ENCODE peak calls at places on chromosome 1, in eight cellular contexts. X is activated naive CD4-positive, alpha-beta T cell; A is right atrium auricular region; Z is astrocyte of the spinal cord; E is caudate nucleus; S is CD4-positive, alpha-beta T cell; D is stimulated activated CD4-positive, alpha-beta T cell treated with anti-CD3 and anti-CD28 coated beads, Interleukin-1b, Interleukin-23, amount 100 ng/mL, for 24 hours; O is NCI-H1092 treated with DMSO at 0.1 percent for 48 hours. I is an unnamed sample.

GRCh38 chr1:196209983-196210382 is 398.3 kb downstream of the KCNT2 start:
- DNase-seq in X (no peak), A (no peak), Z (peak; percentile 38), E (no peak), S (no peak), D (no peak), O (no peak), I (no peak)

GRCh38 chr1:178926046-178926445 is 55.2 kb upstream of the ANGPTL1 start:
- DNase-seq in X (no peak), A (no peak), Z (no peak), E (no peak), S (no peak), D (no peak), O (no peak), I (no peak)

GRCh38 chr1:45867697-45868346 is 64.4 kb downstream of the MAST2 start:
- DNase-seq in X (no peak), A (no peak), Z (no peak), E (no peak), S (no peak), D (no peak), O (no peak), I (no peak)

GRCh38 chr1:153598309-153599172 is 14.4 kb downstream of the S100A16 start:
- DNase-seq in X (no peak), A (no peak), Z (peak; percentile 66), E (no peak), S (no peak), D (no peak), O (peak; percentile 35), I (no peak)

GRCh38 chr1:78856096-78856495 is 150.4 kb downstream of the ADGRL4 start:
- DNase-seq in X (no peak), A (no peak), Z (no peak), E (no peak), S (no peak), D (no peak), O (no peak), I (no peak)

GRCh38 chr1:202162418-202163280 is 2.2 kb upstream of the PTPN7 start:
- DNase-seq in X (no peak), A (no peak), Z (no peak), E (no peak), S (no peak), D (no peak), O (no peak), I (peak; percentile 61)

GRCh38 chr1:7628273-7628672 is 142.8 kb upstream of the VAMP3 start:
- DNase-seq in X (no peak), A (peak; percentile 63), Z (no peak), E (no peak), S (no peak), D (no peak), O (no peak), I (no peak)

GRCh38 chr1:93876284-93876683 is 2.7 kb downstream of the DNTTIP2 start:
- DNase-seq in X (no peak), A (no peak), Z (no peak), E (no peak), S (no peak), D (no peak), O (no peak), I (no peak)

GRCh38 chr1:209628618-209629299 is 23.5 kb downstream of the LAMB3 start:
- DNase-seq in X (no peak), A (no peak), Z (no peak), E (no peak), S (no peak), D (no peak), O (no peak), I (no peak)

GRCh38 chr1:32336963-32337675 is 1.1 kb upstream of the MARCKSL1 start:
- DNase-seq in X (no peak), A (no peak), Z (no peak), E (no peak), S (no peak), D (no peak), O (no peak), I (peak; percentile 65)

GRCh38 chr1:8086071-8086470 is 60.0 kb upstream of the ERRFI1 start:
- DNase-seq in X (no peak), A (no peak), Z (no peak), E (no peak), S (no peak), D (no peak), O (no peak), I (no peak)

GRCh38 chr1:72530646-72531045 is 248.3 kb upstream of the NEGR1 start:
- DNase-seq in X (no peak), A (no peak), Z (no peak), E (no peak), S (no peak), D (no peak), O (no peak), I (no peak)

GRCh38 chr1:15559189-15559815 is 25.5 kb downstream of the AGMAT start:
- DNase-seq in X (no peak), A (no peak), Z (no peak), E (no peak), S (no peak), D (no peak), O (no peak), I (no peak)

GRCh38 chr1:7044471-7044805 is 259.2 kb downstream of the CAMTA1 start:
- DNase-seq in X (no peak), A (no peak), Z (no peak), E (no peak), S (no peak), D (no peak), O (no peak), I (no peak)

GRCh38 chr1:210129759-210130158 is 102.8 kb upstream of the SERTAD4 start:
- DNase-seq in X (no peak), A (no peak), Z (no peak), E (no peak), S (no peak), D (no peak), O (no peak), I (no peak)

GRCh38 chr1:98053471-98054366 is 132.9 kb upstream of the DPYD start:
- DNase-seq in X (peak; percentile 19), A (no peak), Z (peak; percentile 84), E (peak; percentile 51), S (peak; percentile 43), D (peak; percentile 13), O (peak; percentile 17), I (peak; percentile 79)

GRCh38 chr1:9842073-9842711 is 18.4 kb upstream of the CLSTN1 start:
- DNase-seq in X (no peak), A (no peak), Z (peak; percentile 69), E (no peak), S (no peak), D (no peak), O (peak; percentile 60), I (no peak)

GRCh38 chr1:93815738-93816110 is 63.3 kb downstream of the DNTTIP2 start:
- DNase-seq in X (no peak), A (no peak), Z (no peak), E (no peak), S (no peak), D (no peak), O (no peak), I (no peak)

GRCh38 chr1:213244664-213245091 is 193.6 kb downstream of the RPS6KC1 start:
- DNase-seq in X (no peak), A (no peak), Z (peak; percentile 57), E (no peak), S (no peak), D (peak; percentile 2), O (peak; percentile 76), I (no peak)

GRCh38 chr1:20555025-20555757 is 2.8 kb downstream of the FAM43B start:
- DNase-seq in X (no peak), A (no peak), Z (peak; percentile 16), E (no peak), S (no peak), D (no peak), O (no peak), I (no peak)

GRCh38 chr1:23568608-23569383 is 9.5 kb upstream of the ID3 start:
- DNase-seq in X (no peak), A (no peak), Z (no peak), E (no peak), S (no peak), D (no peak), O (peak; percentile 34), I (no peak)

GRCh38 chr1:161439280-161440232 is 65.7 kb upstream of the FCGR2A start:
- DNase-seq in X (no peak), A (no peak), Z (peak; percentile 4), E (no peak), S (no peak), D (no peak), O (no peak), I (peak; percentile 69)

GRCh38 chr1:30871276-30871871 is 37.2 kb downstream of the SDC3 start:
- DNase-seq in X (no peak), A (no peak), Z (no peak), E (no peak), S (no peak), D (no peak), O (no peak), I (no peak)

GRCh38 chr1:162069334-162070093 is at the start of gene NOS1AP:
- DNase-seq in X (peak; percentile 56), A (peak; percentile 65), Z (peak; percentile 32), E (peak; percentile 74), S (peak; percentile 71), D (peak; percentile 46), O (peak; percentile 79), I (peak; percentile 86)

GRCh38 chr1:82565146-82565545 is 764.4 kb downstream of the ADGRL2 start:
- DNase-seq in X (no peak), A (no peak), Z (peak; percentile 90), E (no peak), S (no peak), D (no peak), O (no peak), I (no peak)

GRCh38 chr1:86504895-86505625 is 36.3 kb downstream of the CLCA1 start:
- DNase-seq in X (no peak), A (no peak), Z (no peak), E (no peak), S (no peak), D (no peak), O (no peak), I (no peak)

GRCh38 chr1:119964673-119965363 is 68.5 kb upstream of the ADAM30 start:
- DNase-seq in X (no peak), A (no peak), Z (peak; percentile 92), E (peak; percentile 10), S (no peak), D (no peak), O (no peak), I (no peak)

GRCh38 chr1:175629318-175629694 is 114.1 kb downstream of the TNR start:
- DNase-seq in X (no peak), A (no peak), Z (no peak), E (no peak), S (no peak), D (no peak), O (no peak), I (no peak)

GRCh38 chr1:194024659-194025058 is 838.2 kb upstream of the B3GALT2 start:
- DNase-seq in X (no peak), A (no peak), Z (peak; percentile 86), E (no peak), S (no peak), D (no peak), O (peak; percentile 27), I (no peak)

GRCh38 chr1:154608522-154609294 is 722 bp upstream of the ADAR start:
- DNase-seq in X (peak; percentile 27), A (no peak), Z (peak; percentile 69), E (peak; percentile 36), S (peak; percentile 9), D (no peak), O (peak; percentile 75), I (peak; percentile 60)

GRCh38 chr1:46948629-46949282 is 7.5 kb upstream of the CYP4A11 start:
- DNase-seq in X (no peak), A (no peak), Z (peak; percentile 3), E (no peak), S (no peak), D (no peak), O (no peak), I (no peak)